ENCODE peak calls at places on chromosomes 4 and X, in seven cellular contexts. One of them, this sample, is unnamed.
A peak's percentile ranks its signal among the peaks of the same experiment; 100 is the strongest.

GRCh38 chrX:40207626-40208025 is 109.9 kb upstream of the BCOR start:
- DNase-seq in MCF 10A: peak; percentile 14
- DNase-seq in RWPE1: no peak
- DNase-seq in CD8-positive, alpha-beta memory T cell: no peak
- DNase-seq in right atrium auricular region: no peak
- DNase-seq in Karpas-422: no peak
- DNase-seq in tibial artery: no peak
- DNase-seq in this sample: peak; percentile 5

GRCh38 chr4:78566834-78567501 is 15.4 kb downstream of the ANXA3 start:
- DNase-seq in MCF 10A: no peak
- DNase-seq in RWPE1: no peak
- DNase-seq in CD8-positive, alpha-beta memory T cell: no peak
- DNase-seq in right atrium auricular region: no peak
- DNase-seq in Karpas-422: no peak
- DNase-seq in tibial artery: no peak
- DNase-seq in this sample: no peak

GRCh38 chr4:151012836-151013235 is 2.2 kb downstream of the LRBA start:
- DNase-seq in MCF 10A: peak; percentile 71
- DNase-seq in RWPE1: peak; percentile 9
- DNase-seq in CD8-positive, alpha-beta memory T cell: no peak
- DNase-seq in right atrium auricular region: no peak
- DNase-seq in Karpas-422: no peak
- DNase-seq in tibial artery: no peak
- DNase-seq in this sample: no peak

GRCh38 chr4:165367040-165367439 is 11.8 kb upstream of the CPE start:
- DNase-seq in MCF 10A: peak; percentile 85
- DNase-seq in RWPE1: no peak
- DNase-seq in CD8-positive, alpha-beta memory T cell: no peak
- DNase-seq in right atrium auricular region: no peak
- DNase-seq in Karpas-422: no peak
- DNase-seq in tibial artery: no peak
- DNase-seq in this sample: no peak

GRCh38 chr4:112817933-112818921 is 181.3 kb downstream of the LARP7 start:
- DNase-seq in MCF 10A: peak; percentile 86
- DNase-seq in RWPE1: peak; percentile 62
- DNase-seq in CD8-positive, alpha-beta memory T cell: no peak
- DNase-seq in right atrium auricular region: peak; percentile 87
- DNase-seq in Karpas-422: peak; percentile 62
- DNase-seq in tibial artery: peak; percentile 85
- DNase-seq in this sample: peak; percentile 81

GRCh38 chr4:84573738-84574720 is 8.9 kb upstream of the CDS1 start:
- DNase-seq in MCF 10A: peak; percentile 17
- DNase-seq in RWPE1: no peak
- DNase-seq in CD8-positive, alpha-beta memory T cell: no peak
- DNase-seq in right atrium auricular region: no peak
- DNase-seq in Karpas-422: no peak
- DNase-seq in tibial artery: no peak
- DNase-seq in this sample: peak; percentile 47

GRCh38 chr4:153564630-153565525 is 98.7 kb downstream of the TMEM131L start:
- DNase-seq in MCF 10A: peak; percentile 13
- DNase-seq in RWPE1: no peak
- DNase-seq in CD8-positive, alpha-beta memory T cell: no peak
- DNase-seq in right atrium auricular region: no peak
- DNase-seq in Karpas-422: no peak
- DNase-seq in tibial artery: no peak
- DNase-seq in this sample: no peak

GRCh38 chrX:154490021-154490413 is 412 bp downstream of the SLC10A3 start:
- DNase-seq in MCF 10A: peak; percentile 47
- DNase-seq in RWPE1: no peak
- DNase-seq in CD8-positive, alpha-beta memory T cell: no peak
- DNase-seq in right atrium auricular region: no peak
- DNase-seq in Karpas-422: peak; percentile 76
- DNase-seq in tibial artery: no peak
- DNase-seq in this sample: peak; percentile 13

GRCh38 chrX:19902110-19902509 is 14.7 kb upstream of the SH3KBP1 start:
- DNase-seq in MCF 10A: no peak
- DNase-seq in RWPE1: no peak
- DNase-seq in CD8-positive, alpha-beta memory T cell: no peak
- DNase-seq in right atrium auricular region: no peak
- DNase-seq in Karpas-422: no peak
- DNase-seq in tibial artery: no peak
- DNase-seq in this sample: no peak

This sample was measured in HL-60.